ENCODE peak calls at places on chromosomes 4 and X, in seven cellular contexts. One of them, this sample, is unnamed. For H3K4me1, the result is how much of the 10 kb centered on the place peaks cover.

GRCh38 chr4:150849016-150849415 is 166.1 kb downstream of the LRBA start:
- DNase-seq in transverse colon: no peak
- DNase-seq in K562: no peak
- DNase-seq in H1: no peak
- DNase-seq in HCT116: no peak
- DNase-seq in breast epithelium: no peak
- DNase-seq in suprapubic skin: no peak
- DNase-seq in this sample: no peak

GRCh38 chrX:72308566-72309296 is 3.0 kb upstream of the CITED1 start:
- DNase-seq in H1: no peak
- DNase-seq in suprapubic skin: no peak
- DNase-seq in HCT116: peak
- DNase-seq in K562: peak
- DNase-seq in transverse colon: peak
- DNase-seq in breast epithelium: peak
- DNase-seq in this sample: peak

GRCh38 chr4:18571252-18571885 is 549.8 kb upstream of the LCORL start:
- DNase-seq in transverse colon: no peak
- DNase-seq in HCT116: no peak
- DNase-seq in K562: no peak
- DNase-seq in H1: no peak
- DNase-seq in breast epithelium: no peak
- DNase-seq in suprapubic skin: no peak
- DNase-seq in this sample: no peak

GRCh38 chrX:153457827-153458466 is 12.1 kb upstream of the TREX2 start:
- DNase-seq in transverse colon: no peak
- DNase-seq in K562: no peak
- DNase-seq in suprapubic skin: no peak
- DNase-seq in breast epithelium: no peak
- DNase-seq in HCT116: no peak
- DNase-seq in H1: no peak
- DNase-seq in this sample: no peak

GRCh38 chrX:115690554-115691216 is 129.7 kb downstream of the PLS3 start:
- DNase-seq in K562: peak
- DNase-seq in H1: peak
- DNase-seq in HCT116: peak
- DNase-seq in breast epithelium: no peak
- DNase-seq in transverse colon: peak
- DNase-seq in suprapubic skin: no peak
- DNase-seq in this sample: peak

GRCh38 chrX:45889471-45889870 is 655.8 kb downstream of the ZNF674 start:
- DNase-seq in breast epithelium: no peak
- DNase-seq in K562: no peak
- DNase-seq in H1: no peak
- DNase-seq in suprapubic skin: no peak
- DNase-seq in HCT116: no peak
- DNase-seq in transverse colon: no peak
- DNase-seq in this sample: no peak

GRCh38 chr4:46648088-46648744 is 258.3 kb upstream of the GABRA2 start:
- DNase-seq in HCT116: no peak
- DNase-seq in transverse colon: peak
- DNase-seq in H1: peak
- DNase-seq in breast epithelium: peak
- DNase-seq in K562: peak
- DNase-seq in suprapubic skin: no peak
- DNase-seq in this sample: no peak

GRCh38 chr4:102217775-102218174 is 127.5 kb downstream of the SLC39A8 start:
- DNase-seq in breast epithelium: no peak
- DNase-seq in K562: no peak
- DNase-seq in H1: no peak
- DNase-seq in HCT116: no peak
- DNase-seq in suprapubic skin: no peak
- DNase-seq in transverse colon: no peak
- DNase-seq in this sample: no peak

GRCh38 chr4:78529569-78530209 is 21.9 kb upstream of the ANXA3 start:
- DNase-seq in K562: no peak
- DNase-seq in breast epithelium: no peak
- DNase-seq in H1: no peak
- DNase-seq in HCT116: no peak
- DNase-seq in transverse colon: no peak
- DNase-seq in suprapubic skin: no peak
- DNase-seq in this sample: no peak

GRCh38 chrX:15146515-15146914 is 123.4 kb downstream of the ASB9 start:
- DNase-seq in transverse colon: peak
- DNase-seq in HCT116: no peak
- DNase-seq in K562: peak
- DNase-seq in breast epithelium: no peak
- DNase-seq in suprapubic skin: no peak
- DNase-seq in H1: no peak
- DNase-seq in this sample: peak

GRCh38 chrX:52422884-52423283 is 54.1 kb downstream of the XAGE2 start:
- DNase-seq in K562: no peak
- DNase-seq in HCT116: no peak
- DNase-seq in transverse colon: no peak
- DNase-seq in suprapubic skin: no peak
- DNase-seq in H1: no peak
- DNase-seq in breast epithelium: no peak
- DNase-seq in this sample: no peak

GRCh38 chr4:147739239-147739823 is 7.4 kb downstream of the ARHGAP10 start:
- DNase-seq in suprapubic skin: no peak
- DNase-seq in H1: no peak
- DNase-seq in breast epithelium: no peak
- DNase-seq in HCT116: no peak
- DNase-seq in transverse colon: no peak
- DNase-seq in K562: no peak
- DNase-seq in this sample: no peak
- H3K4me1 ChIP-seq in suprapubic skin: under half
- H3K4me1 ChIP-seq in H1: under half
- H3K4me1 ChIP-seq in breast epithelium: under half
- H3K4me1 ChIP-seq in HCT116: under half
- H3K4me1 ChIP-seq in transverse colon: under half
- H3K4me1 ChIP-seq in K562: under half
- H3K4me1 ChIP-seq in this sample: half or more

DNA sequence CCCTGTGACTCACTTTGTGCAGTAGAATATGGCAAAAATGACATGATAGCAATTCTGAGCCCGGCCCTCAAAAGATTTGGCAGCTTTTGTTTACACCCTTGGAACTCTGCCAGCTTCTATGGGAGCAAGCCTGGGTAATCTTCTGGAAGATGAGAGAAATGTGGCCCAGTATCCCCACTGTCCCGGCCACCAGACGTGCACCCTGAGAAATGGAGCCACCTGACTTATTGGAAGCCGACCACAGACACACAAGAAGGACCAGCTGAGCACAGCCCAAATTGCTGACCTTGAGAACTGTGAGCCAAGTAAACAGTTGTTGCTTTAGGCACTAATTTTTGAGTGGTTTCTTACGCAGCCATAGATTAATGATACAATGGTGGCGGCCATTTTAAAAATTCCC is 197.0 kb downstream of the STIM2 start:
- DNase-seq in transverse colon: no peak
- DNase-seq in HCT116: no peak
- DNase-seq in K562: no peak
- DNase-seq in breast epithelium: no peak
- DNase-seq in H1: no peak
- DNase-seq in suprapubic skin: no peak
- DNase-seq in this sample: no peak
- TF ChIP-seq POLR2AphosphoS5 in transverse colon: no peak
- TF ChIP-seq POLR2AphosphoS5 in HCT116: no peak
- TF ChIP-seq POLR2AphosphoS5 in K562: no peak
- TF ChIP-seq POLR2AphosphoS5 in breast epithelium: no peak
- TF ChIP-seq POLR2AphosphoS5 in H1: no peak
- TF ChIP-seq POLR2AphosphoS5 in suprapubic skin: no peak
- TF ChIP-seq POLR2AphosphoS5 in this sample: no peak

GRCh38 chr4:112282860-112283667 is 2.6 kb downstream of the TIFA start:
- DNase-seq in K562: no peak
- DNase-seq in transverse colon: no peak
- DNase-seq in H1: no peak
- DNase-seq in HCT116: no peak
- DNase-seq in suprapubic skin: no peak
- DNase-seq in breast epithelium: no peak
- DNase-seq in this sample: no peak
- H3K4me1 ChIP-seq in K562: under half
- H3K4me1 ChIP-seq in transverse colon: under half
- H3K4me1 ChIP-seq in H1: under half
- H3K4me1 ChIP-seq in HCT116: under half
- H3K4me1 ChIP-seq in suprapubic skin: under half
- H3K4me1 ChIP-seq in breast epithelium: under half
- H3K4me1 ChIP-seq in this sample: under half

DNA sequence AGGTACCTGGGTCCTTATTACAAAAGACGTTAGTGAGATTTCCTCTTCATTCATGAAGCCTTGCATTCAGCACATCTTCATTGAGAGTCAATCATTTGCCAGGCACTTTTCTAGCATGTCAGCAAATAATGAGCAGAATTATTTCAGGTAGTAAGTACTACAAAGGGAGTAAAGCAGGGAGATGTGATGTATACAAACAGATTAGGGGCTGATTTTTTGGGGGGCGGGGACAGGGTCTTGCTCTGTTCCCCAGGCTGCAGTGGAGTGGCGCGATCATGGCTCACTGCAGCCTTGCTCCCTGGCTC is 648 bp upstream of the CCKAR start:
- DNase-seq in transverse colon: no peak
- DNase-seq in K562: no peak
- DNase-seq in H1: no peak
- DNase-seq in HCT116: no peak
- DNase-seq in suprapubic skin: no peak
- DNase-seq in breast epithelium: no peak
- DNase-seq in this sample: no peak
- TF ChIP-seq POLR2AphosphoS5 in transverse colon: no peak
- TF ChIP-seq POLR2AphosphoS5 in K562: no peak
- TF ChIP-seq POLR2AphosphoS5 in H1: no peak
- TF ChIP-seq POLR2AphosphoS5 in HCT116: no peak
- TF ChIP-seq POLR2AphosphoS5 in suprapubic skin: no peak
- TF ChIP-seq POLR2AphosphoS5 in breast epithelium: no peak
- TF ChIP-seq POLR2AphosphoS5 in this sample: no peak

DNA sequence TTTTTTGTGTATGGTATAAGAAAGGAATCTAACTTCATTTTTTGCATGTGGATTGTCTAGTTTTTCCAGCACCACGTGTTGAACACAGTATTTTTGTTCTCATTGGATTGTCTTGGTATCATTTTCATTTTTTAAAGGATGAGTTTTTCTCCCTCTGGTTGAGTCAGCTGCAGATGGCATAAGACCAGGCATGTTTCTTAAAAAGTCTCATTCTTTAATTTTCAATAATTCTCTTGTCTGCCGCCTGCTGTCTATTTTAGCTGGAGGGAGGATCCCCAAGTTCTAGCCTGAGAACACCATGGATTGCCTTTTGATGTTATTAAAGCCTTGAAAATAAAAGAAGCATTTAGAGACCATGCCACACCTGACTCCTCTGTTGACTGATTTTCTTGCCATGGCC is 263.8 kb downstream of the ARHGAP24 start:
- DNase-seq in H1: no peak
- DNase-seq in HCT116: no peak
- DNase-seq in suprapubic skin: no peak
- DNase-seq in breast epithelium: no peak
- DNase-seq in K562: no peak
- DNase-seq in transverse colon: no peak
- DNase-seq in this sample: no peak
- H3K4me1 ChIP-seq in H1: under half
- H3K4me1 ChIP-seq in HCT116: under half
- H3K4me1 ChIP-seq in suprapubic skin: under half
- H3K4me1 ChIP-seq in breast epithelium: under half
- H3K4me1 ChIP-seq in K562: under half
- H3K4me1 ChIP-seq in transverse colon: under half
- H3K4me1 ChIP-seq in this sample: under half

GRCh38 chrX:48676893-48677270 is 6.7 kb upstream of the WAS start:
- DNase-seq in suprapubic skin: no peak
- DNase-seq in K562: peak
- DNase-seq in HCT116: no peak
- DNase-seq in transverse colon: peak
- DNase-seq in H1: no peak
- DNase-seq in breast epithelium: no peak
- DNase-seq in this sample: no peak
- TF ChIP-seq POLR2AphosphoS5 in suprapubic skin: no peak
- TF ChIP-seq POLR2AphosphoS5 in K562: no peak
- TF ChIP-seq POLR2AphosphoS5 in HCT116: no peak
- TF ChIP-seq POLR2AphosphoS5 in transverse colon: no peak
- TF ChIP-seq POLR2AphosphoS5 in H1: no peak
- TF ChIP-seq POLR2AphosphoS5 in breast epithelium: no peak
- TF ChIP-seq POLR2AphosphoS5 in this sample: no peak

GRCh38 chr4:184348311-184349233 is 125.8 kb downstream of the IRF2 start:
- DNase-seq in transverse colon: peak
- DNase-seq in K562: no peak
- DNase-seq in H1: no peak
- DNase-seq in breast epithelium: no peak
- DNase-seq in HCT116: no peak
- DNase-seq in suprapubic skin: no peak
- DNase-seq in this sample: peak
- H3K4me1 ChIP-seq in transverse colon: under half
- H3K4me1 ChIP-seq in K562: under half
- H3K4me1 ChIP-seq in H1: under half
- H3K4me1 ChIP-seq in breast epithelium: under half
- H3K4me1 ChIP-seq in HCT116: under half
- H3K4me1 ChIP-seq in suprapubic skin: half or more
- H3K4me1 ChIP-seq in this sample: under half

DNA sequence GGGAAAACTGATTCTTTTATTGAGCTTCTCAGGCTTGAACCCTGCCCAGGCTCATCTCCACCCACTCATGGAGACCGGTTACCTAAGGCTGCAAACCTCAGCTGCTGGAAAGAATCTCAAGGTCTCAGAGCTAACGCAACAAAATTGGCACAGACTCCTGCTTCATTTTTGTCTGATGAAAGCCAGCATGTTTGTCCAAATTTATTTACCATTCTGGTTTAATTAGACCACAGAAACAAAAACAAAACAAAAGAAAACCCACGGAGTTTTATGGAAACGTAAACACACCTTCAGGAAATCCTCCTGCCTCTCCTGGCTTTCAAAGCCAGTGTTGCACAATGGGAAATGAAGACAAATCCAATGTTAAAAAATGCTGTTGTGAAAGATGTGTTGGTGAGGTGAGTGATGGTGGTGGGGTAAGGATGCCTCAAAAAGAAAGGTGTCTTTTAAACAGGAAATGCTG is 56.4 kb upstream of the PDLIM3 start:
- DNase-seq in K562: no peak
- DNase-seq in transverse colon: no peak
- DNase-seq in suprapubic skin: no peak
- DNase-seq in breast epithelium: no peak
- DNase-seq in H1: no peak
- DNase-seq in HCT116: no peak
- DNase-seq in this sample: no peak
- TF ChIP-seq POLR2AphosphoS5 in K562: no peak
- TF ChIP-seq POLR2AphosphoS5 in transverse colon: peak
- TF ChIP-seq POLR2AphosphoS5 in suprapubic skin: no peak
- TF ChIP-seq POLR2AphosphoS5 in breast epithelium: peak
- TF ChIP-seq POLR2AphosphoS5 in H1: no peak
- TF ChIP-seq POLR2AphosphoS5 in HCT116: no peak
- TF ChIP-seq POLR2AphosphoS5 in this sample: peak

This sample was measured in stomach.